ENCODE peak calls at places on chromosomes 11 and 22, in seven cellular contexts. I is ELR, L is ACHN, U is type B pancreatic cell, G is aorta, Y is HFFc6, Q is mesendoderm. F is an unnamed sample.

GRCh38 chr11:44519989-44520737 is 45.3 kb upstream of the CD82 start:
- DNase-seq in Y (no peak), U (peak; percentile 81), G (peak; percentile 61), L (no peak), Q (no peak), I (no peak), F (no peak)

GRCh38 chr11:124740277-124740882 is 638 bp downstream of the NRGN start:
- DNase-seq in Y (no peak), G (peak; percentile 73), Q (no peak), L (peak; percentile 25), U (no peak), I (peak; percentile 62), F (no peak)

GRCh38 chr22:21624120-21624879 is 5.5 kb downstream of the YDJC start:
- DNase-seq in L (peak; percentile 34), I (peak; percentile 52), Q (peak; percentile 60), Y (no peak), G (no peak), U (no peak), F (no peak)

GRCh38 chr11:134036484-134037092 is 32.3 kb upstream of the JAM3 start:
- DNase-seq in L (no peak), Y (no peak), Q (peak; percentile 84), G (no peak), U (no peak), I (no peak), F (no peak)

GRCh38 chr11:803770-804598 is 1.0 kb downstream of the PIDD1 start:
- DNase-seq in L (no peak), G (no peak), I (no peak), Q (no peak), U (no peak), Y (no peak), F (no peak)

GRCh38 chr22:35547993-35548761 is 7.5 kb downstream of the RASD2 start:
- DNase-seq in U (no peak), L (no peak), Y (no peak), I (peak; percentile 35), Q (peak; percentile 88), G (no peak), F (no peak)

GRCh38 chr11:135075740-135076139 is 663.7 kb upstream of the B3GAT1 start:
- DNase-seq in L (peak; percentile 39), Q (peak; percentile 84), Y (peak; percentile 32), I (peak; percentile 43), U (no peak), G (peak; percentile 79), F (peak; percentile 78)

GRCh38 chr11:1817511-1817910 is 17.3 kb upstream of the SYT8 start:
- DNase-seq in Y (no peak), I (no peak), L (no peak), G (no peak), Q (no peak), U (no peak), F (no peak)

GRCh38 chr22:47036352-47036751 is 273.9 kb downstream of the TBC1D22A start:
- DNase-seq in Y (no peak), G (peak; percentile 34), Q (no peak), I (no peak), U (no peak), L (no peak), F (no peak)

GRCh38 chr11:69448471-69449284 is 32.8 kb upstream of the LINC01488 start:
- DNase-seq in U (no peak), G (peak; percentile 20), Q (no peak), I (no peak), L (no peak), Y (no peak), F (no peak)

GRCh38 chr22:24760708-24761306 is 13.7 kb downstream of the PIWIL3 start:
- DNase-seq in L (no peak), Q (no peak), G (no peak), U (no peak), I (no peak), Y (no peak), F (no peak)